ENCODE peak calls at places on chromosomes 2 and 18, in five cellular contexts. J is heart left ventricle, V is neural progenitor cell, O is ovary, U is thyroid gland. E is an unnamed sample.

GRCh38 chr2:122634261-122634660 is 878.8 kb downstream of the TSN start:
- DNase-seq in J (no peak), V (no peak), O (no peak), U (no peak), E (no peak)

GRCh38 chr2:227848586-227848985 is 22.8 kb upstream of the DAW1 start:
- DNase-seq in V (no peak), O (no peak), U (no peak), J (no peak), E (no peak)

GRCh38 chr2:236597629-236598028 is 28.0 kb downstream of the ACKR3 start:
- DNase-seq in V (no peak), O (no peak), U (peak; percentile 50), J (no peak), E (no peak)

GRCh38 chr18:31436825-31437224 is 10.7 kb upstream of the DSG3 start:
- DNase-seq in U (no peak), J (no peak), O (no peak), V (no peak), E (no peak)

GRCh38 chr2:143390185-143390584 is 261.0 kb downstream of the ARHGAP15 start:
- DNase-seq in V (no peak), O (no peak), J (no peak), U (no peak), E (no peak)

GRCh38 chr2:128585706-128586105 is 267.0 kb upstream of the HS6ST1 start:
- DNase-seq in U (no peak), V (no peak), O (no peak), J (no peak), E (no peak)

GRCh38 chr2:147177449-147177848 is 667.4 kb upstream of the ACVR2A start:
- DNase-seq in O (no peak), V (no peak), U (no peak), J (no peak), E (no peak)

GRCh38 chr18:7577706-7578105 is 10.6 kb downstream of the PTPRM start:
- DNase-seq in V (peak; percentile 88), O (no peak), U (no peak), J (no peak), E (no peak)

GRCh38 chr2:128695646-128696240 is 377.1 kb upstream of the HS6ST1 start:
- DNase-seq in V (no peak), O (no peak), U (no peak), J (no peak), E (no peak)

GRCh38 chr18:75269140-75269676 is 58.6 kb downstream of the TSHZ1 start:
- DNase-seq in J (no peak), U (no peak), V (no peak), O (no peak), E (no peak)

GRCh38 chr2:200705305-200705985 is 106.3 kb upstream of the BZW1 start:
- DNase-seq in V (peak; percentile 67), U (no peak), O (peak; percentile 29), J (peak; percentile 47), E (no peak)

GRCh38 chr2:42977236-42978174 is 185.1 kb upstream of the HAAO start:
- DNase-seq in U (no peak), V (no peak), J (no peak), O (peak; percentile 13), E (no peak)

GRCh38 chr18:29383311-29384273 is 1206.7 kb upstream of the CDH2 start:
- DNase-seq in J (no peak), O (no peak), V (no peak), U (no peak), E (no peak)

DNA sequence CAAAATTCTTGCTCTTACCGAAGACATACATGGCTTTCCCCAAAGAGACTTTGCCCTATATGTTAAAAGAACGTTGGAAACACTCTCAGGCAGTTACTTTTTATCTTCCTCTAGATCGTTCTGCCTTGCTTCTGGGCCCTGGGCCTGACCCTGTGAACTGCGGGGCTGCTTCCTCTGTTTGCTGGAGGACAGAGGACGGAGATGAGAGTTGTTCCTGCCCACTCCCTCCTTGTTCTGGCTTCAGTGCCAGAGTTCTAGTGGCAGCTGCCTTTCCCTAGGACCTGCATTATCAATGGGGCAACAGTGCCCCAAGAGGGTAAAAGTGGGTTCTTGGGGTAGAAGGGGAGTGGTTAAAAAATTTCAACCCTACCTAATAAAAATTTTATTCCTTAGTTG is 6.5 kb upstream of the FN1 start:
- DNase-seq in U (no peak), O (no peak), J (no peak), V (no peak), E (no peak)
- H3K27ac ChIP-seq in U (no peak overlapping the region), O (no peak overlapping the region), J (no peak overlapping the region), V (no peak overlapping the region), E (no peak overlapping the region)

DNA sequence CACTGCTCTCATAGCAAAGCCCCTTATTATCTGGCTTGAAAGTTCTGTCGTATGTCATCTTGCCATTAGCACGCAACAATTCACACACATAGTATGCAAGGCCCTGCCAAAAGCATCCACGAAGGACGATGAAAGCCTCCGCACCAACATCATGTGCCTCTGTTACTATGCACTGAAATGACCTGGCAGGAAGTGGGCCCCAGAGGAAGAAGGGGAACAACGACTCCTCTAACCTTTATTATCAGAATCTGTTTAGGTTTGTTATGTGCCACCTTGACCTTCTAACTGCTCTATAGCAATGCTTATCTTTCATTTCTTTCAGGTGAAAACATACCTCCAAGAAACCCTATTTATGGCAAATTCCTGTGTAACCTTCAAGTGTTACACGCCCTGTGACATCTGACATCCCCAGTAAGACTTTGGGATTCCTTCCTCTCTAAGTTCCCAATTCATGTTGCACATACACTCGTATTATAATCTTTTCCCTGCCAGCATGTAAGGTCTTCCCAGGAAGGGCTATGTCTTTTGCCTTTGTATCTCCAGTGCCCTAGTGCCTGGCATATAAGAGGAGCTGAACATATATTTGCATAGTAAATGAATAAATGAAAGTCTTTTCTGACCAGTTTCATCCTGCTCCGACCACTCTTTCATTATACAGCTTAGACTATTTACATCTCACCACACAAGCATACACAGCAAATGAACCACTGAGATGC is 7.0 kb upstream of the NDUFV2 start:
- DNase-seq in U (no peak), J (no peak), O (no peak), V (no peak), E (no peak)
- H3K27ac ChIP-seq in U (peak overlapping the region; percentile 46), J (no peak overlapping the region), O (no peak overlapping the region), V (no peak overlapping the region), E (no peak overlapping the region)

GRCh38 chr2:30366199-30366691 is 80.8 kb upstream of the LCLAT1 start:
- DNase-seq in V (no peak), O (no peak), U (no peak), J (no peak), E (no peak)

GRCh38 chr2:30362468-30363081 is 84.5 kb upstream of the LCLAT1 start:
- DNase-seq in O (no peak), J (no peak), V (no peak), U (peak; percentile 75), E (no peak)

GRCh38 chr2:30363406-30363805 is 83.6 kb upstream of the LCLAT1 start:
- DNase-seq in O (no peak), U (no peak), J (no peak), V (no peak), E (no peak)

GRCh38 chr2:30367232-30368070 is 79.6 kb upstream of the LCLAT1 start:
- DNase-seq in V (no peak), O (no peak), U (peak; percentile 66), J (no peak), E (no peak)

GRCh38 chr2:30365201-30365600 is 81.8 kb upstream of the LCLAT1 start:
- DNase-seq in U (no peak), J (no peak), O (no peak), V (no peak), E (no peak)
- H3K27ac ChIP-seq in U (peak overlapping the region; percentile 98), J (no peak overlapping the region), O (no peak overlapping the region), V (no peak overlapping the region), E (no peak overlapping the region)

GRCh38 chr2:205566556-205567061 is 115.7 kb upstream of the NRP2 start:
- DNase-seq in U (no peak), O (no peak), J (no peak), V (no peak), E (no peak)

GRCh38 chr2:205568620-205569019 is 113.7 kb upstream of the NRP2 start:
- DNase-seq in O (no peak), U (no peak), V (no peak), J (no peak), E (no peak)

GRCh38 chr2:205564761-205565160 is 117.5 kb upstream of the NRP2 start:
- DNase-seq in O (no peak), J (no peak), V (no peak), U (no peak), E (no peak)

GRCh38 chr2:205557873-205558272 is 124.4 kb upstream of the NRP2 start:
- DNase-seq in V (no peak), J (no peak), U (no peak), O (no peak), E (peak; percentile 36)

GRCh38 chr2:205563646-205564045 is 118.7 kb upstream of the NRP2 start:
- DNase-seq in V (peak; percentile 76), O (no peak), J (no peak), U (peak; percentile 22), E (peak; percentile 26)
- H3K27ac ChIP-seq in V (no peak overlapping the region), O (no peak overlapping the region), J (no peak overlapping the region), U (no peak overlapping the region), E (no peak overlapping the region)

GRCh38 chr2:205030695-205031094 is 485.4 kb downstream of the PARD3B start:
- DNase-seq in O (no peak), J (no peak), V (no peak), U (no peak), E (no peak)
- H3K27ac ChIP-seq in O (no peak overlapping the region), J (no peak overlapping the region), V (no peak overlapping the region), U (no peak overlapping the region), E (no peak overlapping the region)

DNA sequence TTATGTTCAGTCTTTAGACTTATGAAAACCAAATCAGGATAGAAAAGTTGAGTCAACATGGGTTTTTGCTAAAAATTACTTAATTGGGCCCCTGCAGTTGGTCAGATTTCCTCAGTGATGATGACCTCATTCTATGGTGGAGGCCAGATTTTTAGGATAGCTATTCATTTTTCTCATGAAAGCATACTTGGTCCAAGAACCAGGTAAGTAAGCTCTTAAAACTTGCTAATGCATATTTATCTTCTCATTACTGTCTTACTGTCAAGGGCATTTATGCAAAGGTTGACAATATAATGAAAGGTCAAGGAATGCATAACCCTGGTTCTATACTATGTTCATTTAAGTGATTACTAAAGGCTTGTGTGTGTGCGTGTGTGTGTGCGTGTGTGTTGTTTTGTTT is 650.6 kb downstream of the SATB2 start:
- DNase-seq in U (no peak), O (no peak), V (no peak), J (no peak), E (no peak)
- H3K27ac ChIP-seq in U (no peak overlapping the region), O (no peak overlapping the region), V (no peak overlapping the region), J (no peak overlapping the region), E (no peak overlapping the region)

GRCh38 chr18:59460060-59460395 is 101.0 kb upstream of the LMAN1 start:
- DNase-seq in O (no peak), U (no peak), V (peak; percentile 13), J (no peak), E (peak; percentile 36)
- H3K27ac ChIP-seq in O (peak overlapping the region; percentile 22), U (no peak overlapping the region), V (no peak overlapping the region), J (no peak overlapping the region), E (peak overlapping the region; percentile 14)

E was measured in SK-N-SH.